ENCODE peak calls at places on chromosomes 7 and 10, in eight cellular contexts. W is H9, L is GM23338, P is fibroblast of lung, I is GM23248, O is PC-3, X is astrocyte, Z is A549. K is an unnamed sample.

GRCh38 chr7:117132385-117133120 is 179.3 kb downstream of the ST7 start:
- DNase-seq in W (no peak), L (no peak), P (peak), I (peak), O (peak), X (peak), Z (peak), K (peak)

GRCh38 chr10:31706921-31707571 is 221.6 kb downstream of the ARHGAP12 start:
- DNase-seq in W (no peak), L (no peak), P (no peak), I (peak), O (no peak), X (no peak), Z (no peak), K (no peak)

GRCh38 chr7:105885386-105886111 is 9.2 kb upstream of the ATXN7L1 start:
- DNase-seq in W (no peak), L (no peak), P (peak), I (no peak), O (no peak), X (peak), Z (no peak), K (no peak)

GRCh38 chr7:106365252-106366005 is 80.6 kb upstream of the NAMPT start:
- DNase-seq in W (no peak), L (no peak), P (no peak), I (no peak), O (peak), X (no peak), Z (no peak), K (peak)

GRCh38 chr7:154783281-154783909 is 219.5 kb downstream of the PAXIP1 start:
- DNase-seq in W (no peak), L (no peak), P (no peak), I (no peak), O (no peak), X (no peak), Z (no peak), K (no peak)

GRCh38 chr10:96450514-96451207 is 63.1 kb downstream of the TLL2 start:
- DNase-seq in W (peak), L (peak), P (no peak), I (no peak), O (no peak), X (no peak), Z (no peak), K (no peak)

GRCh38 chr10:93915603-93916002 is 21.8 kb downstream of the SLC35G1 start:
- DNase-seq in W (peak), L (peak), P (no peak), I (no peak), O (no peak), X (no peak), Z (no peak), K (no peak)

GRCh38 chr10:109183366-109183765 is 739.9 kb downstream of the XPNPEP1 start:
- DNase-seq in W (no peak), L (no peak), P (peak), I (peak), O (peak), X (peak), Z (no peak), K (no peak)

GRCh38 chr7:44638611-44639557 is 32.5 kb downstream of the OGDH start:
- DNase-seq in W (peak), L (peak), P (peak), I (peak), O (peak), X (peak), Z (peak), K (peak)

GRCh38 chr10:43749940-43750552 is 101.4 kb upstream of the ZNF32 start:
- DNase-seq in W (no peak), L (no peak), P (no peak), I (no peak), O (no peak), X (no peak), Z (no peak), K (no peak)

GRCh38 chr7:3968234-3968633 is 667.2 kb downstream of the SDK1 start:
- DNase-seq in W (no peak), L (no peak), P (no peak), I (no peak), O (no peak), X (no peak), Z (no peak), K (no peak)

GRCh38 chr7:88169717-88170320 is 50.0 kb downstream of the SRI start:
- DNase-seq in W (no peak), L (peak), P (no peak), I (peak), O (peak), X (peak), Z (peak), K (no peak)

GRCh38 chr7:25173184-25173583 is 48.1 kb upstream of the CYCS start:
- DNase-seq in W (no peak), L (no peak), P (no peak), I (no peak), O (no peak), X (no peak), Z (no peak), K (no peak)

GRCh38 chr7:128791968-128792319 is at the start of gene CCDC136:
- DNase-seq in W (no peak), L (peak), P (peak), I (peak), O (no peak), X (no peak), Z (no peak), K (no peak)

GRCh38 chr10:5666324-5667220 is at the start of gene ASB13:
- DNase-seq in W (peak), L (peak), P (peak), I (peak), O (peak), X (no peak), Z (peak), K (no peak)

GRCh38 chr7:87735360-87735759 is 107.2 kb downstream of the RUNDC3B start:
- DNase-seq in W (no peak), L (no peak), P (peak), I (peak), O (no peak), X (peak), Z (no peak), K (no peak)

GRCh38 chr10:91700273-91700672 is 67.4 kb upstream of the PPP1R3C start:
- DNase-seq in W (no peak), L (no peak), P (peak), I (peak), O (peak), X (no peak), Z (no peak), K (no peak)

GRCh38 chr7:14446231-14446630 is 456.3 kb downstream of the DGKB start:
- DNase-seq in W (no peak), L (no peak), P (no peak), I (no peak), O (no peak), X (no peak), Z (no peak), K (no peak)

GRCh38 chr10:117762819-117763172 is 220.2 kb downstream of the EMX2 start:
- DNase-seq in W (no peak), L (no peak), P (no peak), I (peak), O (no peak), X (no peak), Z (no peak), K (no peak)

GRCh38 chr10:3412646-3413045 is 240.1 kb upstream of the PITRM1 start:
- DNase-seq in W (no peak), L (no peak), P (no peak), I (no peak), O (no peak), X (no peak), Z (no peak), K (no peak)

GRCh38 chr10:80202934-80203834 is 2.2 kb downstream of the ANXA11 start:
- DNase-seq in W (peak), L (peak), P (peak), I (peak), O (peak), X (peak), Z (no peak), K (peak)

DNA sequence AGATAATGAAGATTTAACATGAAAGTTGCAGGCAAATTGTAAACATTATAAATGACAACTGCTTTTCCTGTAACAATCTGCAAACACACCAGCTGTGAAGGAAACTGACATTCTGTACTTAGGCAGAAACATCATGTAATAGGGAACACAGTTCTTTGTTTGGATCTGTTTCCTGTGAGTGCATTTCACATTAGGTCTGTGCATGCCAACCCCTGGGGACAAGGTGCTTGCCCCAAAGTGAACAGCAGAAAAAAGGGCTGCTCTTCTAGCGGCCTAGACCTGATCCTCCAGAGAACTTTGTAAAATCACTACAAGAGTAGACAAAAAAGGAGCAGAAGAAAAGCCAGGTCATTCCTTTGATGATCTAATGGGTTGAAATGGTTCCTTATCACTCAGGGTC is 249.5 kb downstream of the CREB5 start:
- DNase-seq in W (no peak), L (no peak), P (no peak), I (no peak), O (no peak), X (no peak), Z (no peak), K (no peak)
- H3K4me2 ChIP-seq in W (no peak), L (no peak), P (no peak), I (no peak), O (no peak), X (no peak), Z (no peak), K (no peak)

DNA sequence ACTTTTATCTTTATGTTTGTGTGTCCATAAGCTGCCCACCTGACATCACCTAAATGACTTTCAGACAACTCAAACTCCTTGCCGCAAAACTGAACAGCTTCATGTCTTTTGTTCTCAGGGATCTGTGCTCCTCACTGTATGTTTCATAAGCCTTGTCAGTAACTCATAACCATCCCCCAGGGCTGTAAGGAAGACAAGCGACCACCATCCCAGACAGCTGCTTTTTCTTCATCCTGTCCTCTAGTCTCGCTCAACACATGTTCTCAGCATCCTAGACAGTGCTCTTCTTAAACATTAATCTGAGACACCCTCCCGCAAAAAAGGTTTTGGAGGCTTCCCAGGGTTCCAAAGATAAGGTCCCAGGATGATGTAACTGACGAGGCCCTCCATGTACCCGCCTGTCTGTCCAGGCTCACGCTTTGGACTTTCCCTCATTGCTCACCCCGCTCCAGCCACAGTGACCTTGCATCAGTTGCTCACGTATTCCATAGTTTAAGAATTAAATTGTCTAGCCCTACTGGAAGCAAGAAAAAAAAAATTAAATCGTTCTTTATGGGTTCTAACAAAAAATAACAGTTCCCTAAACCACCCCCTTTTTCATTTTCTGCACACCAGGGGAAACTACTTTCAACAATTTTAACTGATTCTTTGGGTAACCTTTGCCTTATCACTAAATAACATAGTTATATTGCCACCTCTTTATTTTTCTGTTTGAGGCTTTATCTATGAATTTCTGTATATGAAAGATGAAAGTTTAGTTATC is 69.9 kb downstream of the MAP3K8 start:
- DNase-seq in W (no peak), L (no peak), P (no peak), I (no peak), O (no peak), X (no peak), Z (no peak), K (no peak)
- H3K4me2 ChIP-seq in W (no peak), L (no peak), P (no peak), I (no peak), O (no peak), X (no peak), Z (no peak), K (no peak)

GRCh38 chr7:94392391-94392782 is 2.3 kb upstream of the COL1A2 start:
- DNase-seq in W (no peak), L (no peak), P (no peak), I (peak), O (no peak), X (no peak), Z (no peak), K (no peak)

GRCh38 chr7:94394058-94394398 is 667 bp upstream of the COL1A2 start:
- DNase-seq in W (no peak), L (no peak), P (peak), I (peak), O (no peak), X (peak), Z (no peak), K (no peak)

GRCh38 chr7:94389381-94389780 is 5.3 kb upstream of the COL1A2 start:
- DNase-seq in W (no peak), L (no peak), P (no peak), I (peak), O (no peak), X (no peak), Z (no peak), K (no peak)

GRCh38 chr7:94393251-94393758 is 1.4 kb upstream of the COL1A2 start:
- DNase-seq in W (peak), L (peak), P (peak), I (peak), O (no peak), X (no peak), Z (no peak), K (no peak)

GRCh38 chr7:94391716-94392390 is 2.8 kb upstream of the COL1A2 start:
- DNase-seq in W (peak), L (peak), P (peak), I (peak), O (no peak), X (peak), Z (no peak), K (no peak)
- H3K4me2 ChIP-seq in W (no peak), L (peak), P (peak), I (peak), O (no peak), X (peak), Z (peak), K (no peak)

DNA sequence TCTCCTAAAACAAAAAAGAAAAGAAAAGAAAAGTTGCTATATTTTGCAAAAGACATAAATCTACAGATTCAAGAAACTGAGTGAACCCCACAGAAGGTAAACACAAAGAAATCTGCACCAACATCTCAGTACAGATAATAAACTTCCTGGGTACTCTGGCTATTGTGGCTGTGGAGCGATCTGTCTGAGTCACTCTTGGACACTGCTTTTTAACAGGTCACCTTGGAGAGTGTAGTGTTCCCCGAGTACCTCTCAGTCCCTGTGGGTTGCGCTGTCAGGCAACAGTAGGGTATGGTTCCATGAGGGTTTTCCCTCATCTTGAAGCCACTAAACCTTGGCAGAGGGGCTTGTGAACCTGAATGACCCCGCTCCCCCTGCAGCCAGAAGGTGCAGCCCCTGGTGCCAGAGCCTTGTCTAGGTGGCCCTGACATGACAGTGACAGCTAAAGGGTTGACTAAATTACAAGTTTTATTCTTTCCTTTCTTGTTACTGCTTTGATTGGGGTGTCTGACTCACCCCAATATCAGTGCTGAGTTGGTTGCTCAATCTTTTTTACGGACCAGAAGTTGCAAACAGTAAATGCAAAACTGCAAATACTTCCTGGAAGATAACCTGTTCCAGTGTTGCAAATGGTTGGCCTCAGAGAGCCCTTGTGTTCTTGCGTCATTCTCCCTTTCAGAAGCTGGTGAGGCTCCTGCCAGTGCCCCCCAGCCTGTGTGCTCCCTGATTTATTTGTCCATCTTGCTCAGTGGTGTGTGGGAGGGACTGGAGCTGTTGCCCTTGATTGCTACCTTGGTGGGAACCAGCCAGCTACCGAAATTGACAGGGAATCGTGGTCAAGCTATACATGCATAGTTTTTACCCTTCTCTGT is 30.6 kb downstream of the POR start:
- DNase-seq in W (no peak), L (no peak), P (peak), I (peak), O (peak), X (no peak), Z (no peak), K (peak)
- H3K4me2 ChIP-seq in W (no peak), L (no peak), P (no peak), I (no peak), O (no peak), X (no peak), Z (peak), K (peak)

GRCh38 chr7:124937076-124937475 is 7.5 kb upstream of the POT1 start:
- DNase-seq in W (no peak), L (no peak), P (no peak), I (no peak), O (no peak), X (no peak), Z (no peak), K (no peak)
- H3K4me2 ChIP-seq in W (no peak), L (no peak), P (no peak), I (no peak), O (no peak), X (no peak), Z (no peak), K (no peak)

DNA sequence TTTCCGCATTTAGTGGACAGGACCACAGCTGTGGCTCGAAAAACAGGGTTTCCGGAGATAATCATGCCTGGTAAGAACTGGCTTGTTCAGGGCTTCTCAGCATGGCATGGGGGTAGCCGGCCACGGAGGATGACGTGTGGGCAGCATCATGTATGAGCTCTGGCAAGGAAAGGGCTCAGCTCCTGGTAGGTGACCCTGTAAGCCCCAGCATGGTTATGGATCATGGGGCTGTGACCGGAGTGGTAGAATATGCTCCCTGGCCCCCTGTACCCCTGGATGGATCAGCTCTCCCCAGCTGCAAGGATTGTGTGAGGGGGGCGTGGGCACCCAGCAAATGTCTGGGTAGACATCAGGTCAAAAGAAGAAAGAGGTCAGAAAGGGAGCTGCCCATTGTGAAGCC is 113.5 kb downstream of the DOCK1 start:
- DNase-seq in W (no peak), L (no peak), P (no peak), I (no peak), O (no peak), X (no peak), Z (no peak), K (no peak)
- H3K4me2 ChIP-seq in W (no peak), L (no peak), P (no peak), I (no peak), O (no peak), X (no peak), Z (no peak), K (no peak)

GRCh38 chr10:130986828-130987227 is 324.7 kb downstream of the TCERG1L start:
- DNase-seq in W (no peak), L (no peak), P (no peak), I (no peak), O (no peak), X (no peak), Z (no peak), K (no peak)
- H3K4me2 ChIP-seq in W (no peak), L (no peak), P (no peak), I (no peak), O (no peak), X (no peak), Z (no peak), K (no peak)

K was measured in PC-9.